ENCODE peak calls at places on chromosomes 16 and 17, in six cellular contexts. J, K, R, Z, I and Q are unnamed samples.

GRCh38 chr16:57862698-57863433 is 60.6 kb upstream of the KIFC3 start:
- DNase-seq in J (no peak), R (no peak), K (no peak), I (no peak), Z (no peak), Q (no peak)

GRCh38 chr17:74493381-74493833 is 27.0 kb downstream of the CD300A start:
- DNase-seq in R (peak), Z (peak), K (peak), I (peak), J (peak), Q (peak)

GRCh38 chr16:31187808-31188189 is 7.9 kb downstream of the FUS start:
- DNase-seq in R (no peak), I (no peak), J (peak), K (no peak), Z (no peak), Q (no peak)

GRCh38 chr16:12320298-12320706 is 343.8 kb downstream of the SNX29 start:
- DNase-seq in Z (no peak), I (no peak), R (no peak), J (no peak), K (peak), Q (no peak)

GRCh38 chr17:1399366-1399678 is 700 bp downstream of the YWHAE start:
- DNase-seq in J (peak), R (no peak), K (peak), Z (no peak), I (no peak), Q (no peak)

GRCh38 chr17:37160940-37161339 is 212.2 kb downstream of the AATF start:
- DNase-seq in J (no peak), I (no peak), Z (no peak), R (no peak), K (no peak), Q (no peak)

GRCh38 chr16:26133401-26133800 is 441.6 kb downstream of the HS3ST4 start:
- DNase-seq in K (no peak), J (no peak), R (no peak), I (no peak), Z (no peak), Q (no peak)

GRCh38 chr17:3848229-3848628 is 2.2 kb upstream of the NCBP3 start:
- DNase-seq in I (no peak), R (no peak), J (peak), Z (no peak), K (no peak), Q (no peak)

GRCh38 chr16:67833035-67833417 is 9.1 kb upstream of the THAP11 start:
- DNase-seq in J (no peak), K (no peak), I (no peak), R (peak), Z (no peak), Q (no peak)

GRCh38 chr17:45896803-45897693 is 2.7 kb downstream of the MAPT start:
- DNase-seq in Z (no peak), I (no peak), R (no peak), J (no peak), K (no peak), Q (no peak)

GRCh38 chr16:50368410-50369132 is at the start of gene BRD7:
- DNase-seq in J (peak), K (peak), I (peak), Z (peak), R (peak), Q (peak)

DNA sequence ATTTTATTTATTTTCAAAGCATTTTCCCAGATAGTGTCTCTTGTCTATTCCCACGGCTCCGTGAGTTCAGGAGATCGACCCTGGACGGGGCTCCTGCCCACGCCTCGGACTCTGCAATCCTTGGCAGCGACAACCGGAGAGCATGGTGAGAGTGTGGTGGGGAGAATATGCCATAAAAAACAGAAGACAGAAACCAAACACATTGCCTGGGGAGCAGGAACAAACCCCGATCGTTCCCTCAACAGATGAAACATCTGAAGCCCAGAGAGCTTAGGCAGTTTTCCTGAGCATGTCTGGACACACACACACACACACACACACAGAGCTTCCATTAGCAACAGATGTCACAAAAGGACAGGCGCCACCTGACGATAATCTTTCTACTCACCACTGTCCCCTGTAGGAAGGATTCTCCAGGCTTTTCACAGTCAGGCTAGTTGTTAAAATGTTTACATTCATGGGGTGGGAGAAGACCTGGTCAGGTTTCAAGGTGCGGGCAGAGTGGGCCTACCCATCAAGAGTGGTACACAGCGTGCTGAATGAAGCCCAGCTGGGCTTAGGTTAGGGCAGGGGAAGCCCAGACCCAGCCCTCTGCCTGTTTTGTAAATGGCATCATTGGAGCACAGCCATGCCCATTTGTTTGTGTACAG is 230.4 kb upstream of the TNRC6C start:
- DNase-seq in I (peak), Z (no peak), K (peak), R (no peak), J (no peak), Q (no peak)
- TF ChIP-seq CTCF in I (no peak), Z (no peak), K (peak), R (no peak), J (no peak), Q (no peak)

GRCh38 chr17:57906910-57907309 is 48.3 kb downstream of the CUEDC1 start:
- DNase-seq in K (no peak), R (no peak), J (no peak), I (no peak), Z (no peak), Q (no peak)
- TF ChIP-seq CTCF in K (no peak), R (no peak), J (no peak), I (no peak), Z (no peak), Q (no peak)

DNA sequence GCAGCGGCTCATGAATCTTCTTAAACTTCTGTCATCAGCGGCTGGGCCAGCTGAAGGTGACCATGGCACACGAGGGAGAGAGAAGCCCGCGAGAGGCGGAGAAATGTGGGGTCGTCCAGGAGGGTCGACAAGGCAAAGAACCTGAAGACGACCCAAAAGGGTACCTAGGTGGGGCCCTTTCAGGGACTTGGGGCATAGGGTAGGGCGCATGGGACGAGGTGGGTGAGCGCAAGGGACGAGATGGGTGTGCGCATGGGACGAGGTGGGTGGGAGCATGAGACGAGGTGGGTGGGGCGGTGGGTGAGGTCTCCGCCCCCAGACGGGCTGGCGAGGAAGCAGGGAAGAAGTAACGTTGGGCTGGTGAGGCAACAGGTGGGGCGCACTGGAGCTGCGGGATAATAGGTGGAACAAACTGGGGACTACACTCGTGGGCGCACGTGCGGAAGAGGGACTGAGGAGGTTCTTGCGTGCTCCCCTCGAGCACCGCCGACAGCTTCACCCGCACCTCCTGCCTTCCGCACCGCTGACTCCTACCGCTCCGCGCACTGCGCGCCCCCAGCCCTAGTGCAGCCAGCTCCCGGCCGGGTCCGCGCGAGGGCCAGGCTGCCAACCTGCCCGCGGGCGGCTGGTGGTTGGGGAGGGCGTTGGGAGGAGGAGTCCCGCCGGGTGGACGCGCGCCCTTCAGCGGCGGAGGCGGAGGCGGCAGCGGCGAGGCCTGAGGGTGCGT is 23.2 kb upstream of the CRYM start:
- DNase-seq in J (peak), I (peak), R (peak), K (peak), Z (peak), Q (peak)
- TF ChIP-seq CTCF in J (peak), I (no peak), R (no peak), K (peak), Z (no peak), Q (no peak)

DNA sequence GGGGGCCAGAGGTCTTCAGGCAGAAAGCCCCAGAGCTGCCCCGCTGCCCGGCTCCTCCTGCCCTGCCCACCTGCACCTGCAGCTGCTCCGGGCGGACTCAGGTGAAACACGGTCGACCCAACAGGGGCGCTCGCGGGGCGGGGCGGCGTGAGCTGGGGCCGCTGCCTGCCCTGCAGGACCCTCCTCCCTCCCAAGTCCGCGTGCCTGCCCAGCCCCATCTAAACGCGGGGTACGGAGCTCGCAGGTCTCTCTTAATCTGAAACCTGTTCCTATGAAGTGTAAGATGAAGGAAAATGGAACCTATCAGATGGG is 28.1 kb downstream of the GNPTG start:
- DNase-seq in K (no peak), J (peak), R (no peak), I (no peak), Z (no peak), Q (no peak)
- TF ChIP-seq CTCF in K (peak), J (no peak), R (no peak), I (no peak), Z (no peak), Q (no peak)

GRCh38 chr17:62967111-62967449 is 1.0 kb downstream of the TANC2 start:
- DNase-seq in K (no peak), Z (no peak), I (no peak), R (no peak), J (no peak), Q (no peak)
- TF ChIP-seq CTCF in K (no peak), Z (no peak), I (no peak), R (no peak), J (no peak), Q (no peak)

GRCh38 chr17:59897090-59897489 is 4.2 kb downstream of the RPS6KB1 start:
- DNase-seq in J (no peak), Z (no peak), R (no peak), I (no peak), K (no peak), Q (no peak)

GRCh38 chr17:59892251-59892848 is 393 bp downstream of the TUBD1 start:
- DNase-seq in I (no peak), J (peak), K (no peak), R (no peak), Z (no peak), Q (no peak)

GRCh38 chr17:59890720-59891119 is 2.0 kb downstream of the TUBD1 start:
- DNase-seq in Z (no peak), R (peak), I (no peak), K (no peak), J (no peak), Q (no peak)

GRCh38 chr17:59892849-59893616 is at the start of the genes RPS6KB1 and TUBD1:
- DNase-seq in I (peak), K (peak), R (peak), J (peak), Z (peak), Q (peak)

GRCh38 chr17:59893617-59894100 is 738 bp downstream of the RPS6KB1 start:
- DNase-seq in K (peak), I (no peak), R (no peak), Z (no peak), J (no peak), Q (peak)
- TF ChIP-seq CTCF in K (no peak), I (no peak), R (no peak), Z (no peak), J (no peak), Q (no peak)